ENCODE peak calls at places on chromosome 16, in five cellular contexts. X is AG10803; W is left colon; M is NCI-H1105 treated with DMSO at 0.1 percent for 48 hours; K is activated CD8-positive, alpha-beta memory T cell treated with anti-CD3 and anti-CD28 coated beads, Interleukin-2, amount 50 U/mL, for 4 hours. I is an unnamed sample.

GRCh38 chr16:53673189-53673588 is 30.5 kb downstream of the RPGRIP1L start:
- DNase-seq in X (peak), W (no peak), M (no peak), K (no peak), I (no peak)

GRCh38 chr16:54135361-54136275 is 151.0 kb downstream of the IRX3 start:
- DNase-seq in X (peak), W (no peak), M (no peak), K (no peak), I (no peak)

GRCh38 chr16:76396977-76397376 is 119.8 kb downstream of the CNTNAP4 start:
- DNase-seq in X (no peak), W (no peak), M (no peak), K (no peak), I (no peak)

GRCh38 chr16:19153876-19154275 is 14.2 kb upstream of the SYT17 start:
- DNase-seq in X (no peak), W (no peak), M (no peak), K (no peak), I (no peak)

GRCh38 chr16:90020838-90021382 is 1.7 kb upstream of the DBNDD1 start:
- DNase-seq in X (peak), W (no peak), M (no peak), K (no peak), I (no peak)

GRCh38 chr16:1276580-1276878 is 20.7 kb downstream of the TPSD1 start:
- DNase-seq in X (no peak), W (no peak), M (no peak), K (no peak), I (no peak)

GRCh38 chr16:84826558-84826941 is 6.8 kb downstream of the CRISPLD2 start:
- DNase-seq in X (peak), W (peak), M (no peak), K (no peak), I (no peak)

GRCh38 chr16:3202903-3203539 is 15.0 kb downstream of the OR1F1 start:
- DNase-seq in X (no peak), W (no peak), M (no peak), K (no peak), I (no peak)

GRCh38 chr16:55368205-55368604 is 44.2 kb downstream of the IRX6 start:
- DNase-seq in X (peak), W (no peak), M (no peak), K (no peak), I (no peak)

GRCh38 chr16:84683691-84684591 is 15.9 kb upstream of the USP10 start:
- DNase-seq in X (no peak), W (no peak), M (no peak), K (no peak), I (peak)

GRCh38 chr16:67406628-67407027 is 9.6 kb downstream of the ZDHHC1 start:
- DNase-seq in X (peak), W (no peak), M (no peak), K (no peak), I (no peak)

GRCh38 chr16:49832177-49832576 is 23.7 kb downstream of the ZNF423 start:
- DNase-seq in X (no peak), W (no peak), M (no peak), K (no peak), I (no peak)

GRCh38 chr16:86993426-86994110 is 323.6 kb downstream of the C16orf95 start:
- DNase-seq in X (no peak), W (no peak), M (no peak), K (no peak), I (no peak)

GRCh38 chr16:78137782-78138616 is 38.5 kb downstream of the WWOX start:
- DNase-seq in X (no peak), W (no peak), M (no peak), K (no peak), I (no peak)

GRCh38 chr16:19288872-19289799 is 3.6 kb downstream of the CLEC19A start:
- DNase-seq in X (no peak), W (no peak), M (no peak), K (no peak), I (no peak)

GRCh38 chr16:82011199-82011641 is at the start of gene SDR42E1:
- DNase-seq in X (no peak), W (peak), M (peak), K (peak), I (peak)

GRCh38 chr16:66223176-66223780 is 143.2 kb upstream of the CDH5 start:
- DNase-seq in X (peak), W (no peak), M (no peak), K (no peak), I (no peak)

GRCh38 chr16:68644715-68645493 is at the start of gene CDH3:
- DNase-seq in X (no peak), W (peak), M (peak), K (no peak), I (peak)

GRCh38 chr16:67162439-67163163 is 1.9 kb upstream of the HSF4 start:
- DNase-seq in X (no peak), W (no peak), M (no peak), K (no peak), I (no peak)

GRCh38 chr16:9402293-9402865 is 310.9 kb downstream of the HAPSTR1 start:
- DNase-seq in X (no peak), W (no peak), M (no peak), K (no peak), I (no peak)

GRCh38 chr16:54957403-54957802 is 26.7 kb downstream of the IRX5 start:
- DNase-seq in X (no peak), W (no peak), M (peak), K (no peak), I (peak)

GRCh38 chr16:2299121-2299914 is 31.4 kb upstream of the RNPS1 start:
- DNase-seq in X (no peak), W (no peak), M (no peak), K (no peak), I (no peak)

GRCh38 chr16:55576369-55576768 is 9.9 kb downstream of the CAPNS2 start:
- DNase-seq in X (no peak), W (no peak), M (no peak), K (no peak), I (no peak)

GRCh38 chr16:50709061-50709695 is 15.8 kb downstream of the NOD2 start:
- DNase-seq in X (no peak), W (no peak), M (no peak), K (no peak), I (no peak)

GRCh38 chr16:10868562-10869469 is 8.2 kb upstream of the CIITA start:
- DNase-seq in X (no peak), W (peak), M (no peak), K (no peak), I (no peak)

GRCh38 chr16:51143166-51143565 is 7.9 kb downstream of the SALL1 start:
- DNase-seq in X (no peak), W (no peak), M (no peak), K (no peak), I (no peak)

GRCh38 chr16:2015117-2015946 is 4.3 kb upstream of the NPW start:
- DNase-seq in X (no peak), W (peak), M (no peak), K (no peak), I (peak)

GRCh38 chr16:57591086-57591869 is 37.2 kb upstream of the ADGRG1 start:
- DNase-seq in X (peak), W (peak), M (peak), K (peak), I (peak)

GRCh38 chr16:71811261-71811803 is 2.7 kb upstream of the AP1G1 start:
- DNase-seq in X (peak), W (no peak), M (no peak), K (no peak), I (no peak)

GRCh38 chr16:67842509-67843342 is 606 bp downstream of the THAP11 start:
- DNase-seq in X (peak), W (peak), M (peak), K (peak), I (peak)

GRCh38 chr16:81478294-81478693 is 33.7 kb downstream of the CMIP start:
- DNase-seq in X (no peak), W (no peak), M (no peak), K (no peak), I (no peak)

GRCh38 chr16:23171234-23171948 is 11.2 kb upstream of the SCNN1G start:
- DNase-seq in X (peak), W (no peak), M (no peak), K (no peak), I (no peak)

GRCh38 chr16:56732832-56733231 is 2.9 kb downstream of the NUP93 start:
- DNase-seq in X (no peak), W (no peak), M (no peak), K (no peak), I (no peak)

GRCh38 chr16:76574651-76575050 is 297.4 kb downstream of the CNTNAP4 start:
- DNase-seq in X (no peak), W (no peak), M (no peak), K (no peak), I (peak)

GRCh38 chr16:27691717-27692116 is 141.8 kb downstream of the KATNIP start:
- DNase-seq in X (no peak), W (no peak), M (no peak), K (no peak), I (no peak)

GRCh38 chr16:14202095-14202494 is 131.0 kb downstream of the MRTFB start:
- DNase-seq in X (no peak), W (no peak), M (no peak), K (no peak), I (peak)

GRCh38 chr16:12646098-12646489 is 157.6 kb downstream of the CPPED1 start:
- DNase-seq in X (no peak), W (no peak), M (no peak), K (no peak), I (no peak)

GRCh38 chr16:68893710-68894705 is 50.7 kb downstream of the TANGO6 start:
- DNase-seq in X (peak), W (no peak), M (no peak), K (no peak), I (peak)

GRCh38 chr16:12141556-12141955 is 165.0 kb downstream of the SNX29 start:
- DNase-seq in X (no peak), W (no peak), M (no peak), K (no peak), I (no peak)

I was measured in small intestine.